ENCODE peak calls at places on chromosomes 7 and 10, in five cellular contexts. One of them, this sample, is unnamed.

GRCh38 chr7:81949306-81949705 is 179.5 kb upstream of the HGF start:
- DNase-seq in neuronal stem cell: no peak
- DNase-seq in endothelial cell of umbilical vein: no peak
- DNase-seq in mesendoderm: no peak
- DNase-seq in mesenchymal stem cell: no peak
- DNase-seq in this sample: no peak

GRCh38 chr7:96667026-96667425 is 42.6 kb downstream of the SEM1 start:
- DNase-seq in neuronal stem cell: no peak
- DNase-seq in mesendoderm: no peak
- DNase-seq in mesenchymal stem cell: no peak
- DNase-seq in endothelial cell of umbilical vein: no peak
- DNase-seq in this sample: no peak

GRCh38 chr10:60139798-60140566 is 233.6 kb upstream of the CCDC6 start:
- DNase-seq in neuronal stem cell: peak; percentile 33
- DNase-seq in endothelial cell of umbilical vein: peak; percentile 65
- DNase-seq in mesenchymal stem cell: peak; percentile 90
- DNase-seq in mesendoderm: peak; percentile 93
- DNase-seq in this sample: peak; percentile 35

GRCh38 chr10:131974034-131974817 is 7.5 kb downstream of the BNIP3 start:
- DNase-seq in mesendoderm: no peak
- DNase-seq in endothelial cell of umbilical vein: no peak
- DNase-seq in neuronal stem cell: no peak
- DNase-seq in mesenchymal stem cell: no peak
- DNase-seq in this sample: no peak

GRCh38 chr10:114271779-114272167 is 32.7 kb downstream of the VWA2 start:
- DNase-seq in mesenchymal stem cell: peak; percentile 98
- DNase-seq in mesendoderm: no peak
- DNase-seq in endothelial cell of umbilical vein: peak; percentile 76
- DNase-seq in neuronal stem cell: no peak
- DNase-seq in this sample: no peak

GRCh38 chr7:151286148-151286547 is 37.7 kb upstream of the SMARCD3 start:
- DNase-seq in neuronal stem cell: no peak
- DNase-seq in mesendoderm: no peak
- DNase-seq in mesenchymal stem cell: no peak
- DNase-seq in endothelial cell of umbilical vein: no peak
- DNase-seq in this sample: no peak

GRCh38 chr10:103911021-103911459 is 6.9 kb downstream of the STN1 start:
- DNase-seq in neuronal stem cell: no peak
- DNase-seq in endothelial cell of umbilical vein: no peak
- DNase-seq in mesenchymal stem cell: no peak
- DNase-seq in mesendoderm: no peak
- DNase-seq in this sample: no peak

GRCh38 chr7:75595766-75596165 is 103.6 kb downstream of the SPDYE5 start:
- DNase-seq in mesenchymal stem cell: no peak
- DNase-seq in neuronal stem cell: no peak
- DNase-seq in endothelial cell of umbilical vein: no peak
- DNase-seq in mesendoderm: no peak
- DNase-seq in this sample: no peak

GRCh38 chr10:86937502-86938154 is 19.8 kb downstream of the MMRN2 start:
- DNase-seq in neuronal stem cell: no peak
- DNase-seq in mesenchymal stem cell: no peak
- DNase-seq in endothelial cell of umbilical vein: no peak
- DNase-seq in mesendoderm: no peak
- DNase-seq in this sample: no peak

GRCh38 chr7:44970521-44971051 is 8.2 kb downstream of the MYO1G start:
- DNase-seq in mesenchymal stem cell: no peak
- DNase-seq in neuronal stem cell: no peak
- DNase-seq in mesendoderm: no peak
- DNase-seq in endothelial cell of umbilical vein: no peak
- DNase-seq in this sample: no peak

GRCh38 chr10:103986360-103986759 is 19.4 kb downstream of the SLK start:
- DNase-seq in mesenchymal stem cell: no peak
- DNase-seq in mesendoderm: no peak
- DNase-seq in neuronal stem cell: no peak
- DNase-seq in endothelial cell of umbilical vein: no peak
- DNase-seq in this sample: no peak

GRCh38 chr10:88810196-88810961 is 7.8 kb downstream of the LIPM start:
- DNase-seq in mesendoderm: peak; percentile 80
- DNase-seq in endothelial cell of umbilical vein: peak; percentile 64
- DNase-seq in neuronal stem cell: peak; percentile 24
- DNase-seq in mesenchymal stem cell: peak; percentile 61
- DNase-seq in this sample: peak; percentile 62

GRCh38 chr10:25388188-25388861 is 213.5 kb downstream of the GPR158 start:
- DNase-seq in endothelial cell of umbilical vein: no peak
- DNase-seq in mesenchymal stem cell: no peak
- DNase-seq in neuronal stem cell: no peak
- DNase-seq in mesendoderm: no peak
- DNase-seq in this sample: no peak

GRCh38 chr10:116088985-116089384 is 184.0 kb downstream of the GFRA1 start:
- DNase-seq in endothelial cell of umbilical vein: no peak
- DNase-seq in neuronal stem cell: no peak
- DNase-seq in mesendoderm: no peak
- DNase-seq in mesenchymal stem cell: peak; percentile 16
- DNase-seq in this sample: no peak

GRCh38 chr7:91266931-91267557 is 2.8 kb downstream of the FZD1 start:
- DNase-seq in endothelial cell of umbilical vein: no peak
- DNase-seq in mesendoderm: no peak
- DNase-seq in neuronal stem cell: no peak
- DNase-seq in mesenchymal stem cell: peak; percentile 14
- DNase-seq in this sample: peak; percentile 43

GRCh38 chr7:100835903-100836811 is 8.8 kb upstream of the EPHB4 start:
- DNase-seq in mesenchymal stem cell: no peak
- DNase-seq in endothelial cell of umbilical vein: peak; percentile 87
- DNase-seq in mesendoderm: peak; percentile 98
- DNase-seq in neuronal stem cell: peak; percentile 65
- DNase-seq in this sample: peak; percentile 94

GRCh38 chr10:24703700-24704099 is 20.0 kb downstream of the ARHGAP21 start:
- DNase-seq in neuronal stem cell: no peak
- DNase-seq in mesenchymal stem cell: peak; percentile 56
- DNase-seq in mesendoderm: no peak
- DNase-seq in endothelial cell of umbilical vein: no peak
- DNase-seq in this sample: no peak

GRCh38 chr10:35391153-35391953 is 55.0 kb downstream of the CCNY start:
- DNase-seq in neuronal stem cell: no peak
- DNase-seq in mesendoderm: no peak
- DNase-seq in mesenchymal stem cell: no peak
- DNase-seq in endothelial cell of umbilical vein: no peak
- DNase-seq in this sample: no peak

GRCh38 chr10:132104062-132104461 is 38.3 kb downstream of the JAKMIP3 start:
- DNase-seq in neuronal stem cell: no peak
- DNase-seq in mesendoderm: no peak
- DNase-seq in mesenchymal stem cell: no peak
- DNase-seq in endothelial cell of umbilical vein: no peak
- DNase-seq in this sample: no peak

GRCh38 chr7:93813514-93813913 is 77.0 kb downstream of the TFPI2 start:
- DNase-seq in neuronal stem cell: no peak
- DNase-seq in mesendoderm: no peak
- DNase-seq in endothelial cell of umbilical vein: no peak
- DNase-seq in mesenchymal stem cell: no peak
- DNase-seq in this sample: no peak

GRCh38 chr7:156017916-156018700 is 205.8 kb upstream of the SHH start:
- DNase-seq in endothelial cell of umbilical vein: no peak
- DNase-seq in mesenchymal stem cell: no peak
- DNase-seq in neuronal stem cell: no peak
- DNase-seq in mesendoderm: no peak
- DNase-seq in this sample: no peak

GRCh38 chr10:91220954-91221696 is 662 bp downstream of the PCGF5 start:
- DNase-seq in neuronal stem cell: no peak
- DNase-seq in endothelial cell of umbilical vein: peak; percentile 41
- DNase-seq in mesendoderm: peak; percentile 34
- DNase-seq in mesenchymal stem cell: peak; percentile 49
- DNase-seq in this sample: peak; percentile 62

GRCh38 chr7:54664235-54665228 is 94.5 kb downstream of the SEC61G start:
- DNase-seq in neuronal stem cell: peak; percentile 64
- DNase-seq in endothelial cell of umbilical vein: peak; percentile 34
- DNase-seq in mesenchymal stem cell: peak; percentile 28
- DNase-seq in mesendoderm: peak; percentile 81
- DNase-seq in this sample: peak; percentile 88

GRCh38 chr7:32948202-32948601 is 9.0 kb upstream of the FKBP9 start:
- DNase-seq in neuronal stem cell: no peak
- DNase-seq in mesendoderm: no peak
- DNase-seq in mesenchymal stem cell: no peak
- DNase-seq in endothelial cell of umbilical vein: no peak
- DNase-seq in this sample: no peak

GRCh38 chr10:48364659-48365405 is 58.4 kb downstream of the MAPK8 start:
- DNase-seq in mesenchymal stem cell: peak; percentile 42
- DNase-seq in endothelial cell of umbilical vein: peak; percentile 89
- DNase-seq in mesendoderm: no peak
- DNase-seq in neuronal stem cell: no peak
- DNase-seq in this sample: no peak

DNA sequence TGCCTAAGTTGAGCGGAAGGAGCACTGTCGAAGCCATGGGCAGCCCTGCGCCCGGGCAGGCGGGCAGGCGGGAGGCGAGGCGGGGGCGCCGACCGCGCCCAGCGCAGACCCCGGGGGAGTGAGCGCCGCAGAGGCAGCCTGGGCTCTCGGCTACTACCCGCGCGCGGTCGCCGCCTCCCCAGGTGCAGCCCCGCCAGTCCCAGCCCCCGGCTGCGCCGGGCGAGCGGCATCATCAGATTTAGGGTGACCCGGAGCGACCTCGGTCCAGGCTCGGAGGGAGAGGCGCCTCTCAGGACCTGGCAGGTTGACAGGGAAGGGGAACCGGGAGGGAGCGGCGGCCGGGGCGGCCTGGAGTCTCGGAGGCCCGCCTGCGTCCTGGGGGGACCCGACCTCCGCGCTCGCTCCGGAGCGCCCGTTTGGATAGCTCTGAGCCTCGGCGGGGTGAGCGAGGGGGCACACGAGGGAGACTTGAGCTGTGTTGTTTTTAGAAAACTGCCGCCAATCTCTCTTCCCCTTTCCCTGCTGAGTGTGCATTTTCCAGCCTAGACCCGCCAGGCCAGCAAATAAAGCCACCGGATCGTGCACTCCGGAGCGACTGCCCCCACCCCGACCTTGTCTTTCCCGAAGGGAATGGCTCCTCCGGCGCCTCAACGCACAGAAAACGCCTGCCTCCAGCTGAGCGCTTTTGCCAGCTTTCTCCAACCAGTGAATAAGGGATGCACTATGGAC is 2.3 kb upstream of the NRP1 start:
- DNase-seq in mesendoderm: peak; percentile 64
- DNase-seq in endothelial cell of umbilical vein: peak; percentile 66
- DNase-seq in neuronal stem cell: peak; percentile 45
- DNase-seq in mesenchymal stem cell: no peak
- DNase-seq in this sample: peak; percentile 64
- H3K9ac ChIP-seq in mesendoderm: peak overlapping the region; percentile 69
- H3K9ac ChIP-seq in endothelial cell of umbilical vein: peak overlapping the region; percentile 78
- H3K9ac ChIP-seq in neuronal stem cell: peak overlapping the region; percentile 73
- H3K9ac ChIP-seq in mesenchymal stem cell: peak overlapping the region; percentile 100
- H3K9ac ChIP-seq in this sample: no peak overlapping the region

GRCh38 chr7:116632349-116632748 is 39.6 kb upstream of the MET start:
- DNase-seq in endothelial cell of umbilical vein: no peak
- DNase-seq in neuronal stem cell: no peak
- DNase-seq in mesendoderm: no peak
- DNase-seq in mesenchymal stem cell: peak; percentile 51
- DNase-seq in this sample: no peak
- H3K9ac ChIP-seq in endothelial cell of umbilical vein: no peak overlapping the region
- H3K9ac ChIP-seq in neuronal stem cell: no peak overlapping the region
- H3K9ac ChIP-seq in mesendoderm: no peak overlapping the region
- H3K9ac ChIP-seq in mesenchymal stem cell: peak overlapping the region; percentile 69
- H3K9ac ChIP-seq in this sample: no peak overlapping the region

GRCh38 chr7:42083284-42083683 is 153.7 kb downstream of the GLI3 start:
- DNase-seq in mesenchymal stem cell: no peak
- DNase-seq in endothelial cell of umbilical vein: peak; percentile 46
- DNase-seq in neuronal stem cell: no peak
- DNase-seq in mesendoderm: no peak
- DNase-seq in this sample: no peak
- H3K9ac ChIP-seq in mesenchymal stem cell: no peak overlapping the region
- H3K9ac ChIP-seq in endothelial cell of umbilical vein: no peak overlapping the region
- H3K9ac ChIP-seq in neuronal stem cell: no peak overlapping the region
- H3K9ac ChIP-seq in mesendoderm: no peak overlapping the region
- H3K9ac ChIP-seq in this sample: no peak overlapping the region

DNA sequence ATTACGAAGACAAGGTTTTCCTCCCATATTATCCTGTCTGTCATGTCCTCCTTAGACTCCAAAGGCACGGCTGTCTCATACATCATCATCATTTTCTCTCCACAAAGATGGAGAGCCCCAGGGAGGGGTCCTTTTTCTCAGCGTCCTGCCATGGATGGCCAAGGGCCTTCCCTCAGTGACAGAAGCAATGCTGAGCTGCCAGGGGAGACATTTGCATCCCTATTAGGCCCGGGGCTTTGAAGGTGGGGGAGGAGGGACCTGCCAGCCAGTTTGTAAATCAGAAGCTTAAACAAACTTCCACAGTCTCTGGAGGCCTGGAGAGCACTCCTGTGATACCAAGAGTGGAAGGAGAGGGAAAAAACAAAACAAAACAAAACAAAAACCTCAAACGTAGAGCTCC is 112.4 kb upstream of the ADO start:
- DNase-seq in neuronal stem cell: no peak
- DNase-seq in mesendoderm: peak; percentile 60
- DNase-seq in endothelial cell of umbilical vein: no peak
- DNase-seq in mesenchymal stem cell: no peak
- DNase-seq in this sample: no peak
- H3K9ac ChIP-seq in neuronal stem cell: no peak overlapping the region
- H3K9ac ChIP-seq in mesendoderm: no peak overlapping the region
- H3K9ac ChIP-seq in endothelial cell of umbilical vein: no peak overlapping the region
- H3K9ac ChIP-seq in mesenchymal stem cell: peak overlapping the region; percentile 88
- H3K9ac ChIP-seq in this sample: no peak overlapping the region

GRCh38 chr7:139594911-139595476 is 71.5 kb downstream of the CLEC2L start:
- DNase-seq in mesendoderm: no peak
- DNase-seq in mesenchymal stem cell: no peak
- DNase-seq in endothelial cell of umbilical vein: no peak
- DNase-seq in neuronal stem cell: no peak
- DNase-seq in this sample: no peak

GRCh38 chr7:139589474-139589873 is 66.0 kb downstream of the CLEC2L start:
- DNase-seq in mesenchymal stem cell: peak; percentile 13
- DNase-seq in mesendoderm: no peak
- DNase-seq in neuronal stem cell: no peak
- DNase-seq in endothelial cell of umbilical vein: no peak
- DNase-seq in this sample: no peak

GRCh38 chr7:139591550-139592195 is 68.2 kb downstream of the CLEC2L start:
- DNase-seq in endothelial cell of umbilical vein: no peak
- DNase-seq in mesendoderm: no peak
- DNase-seq in neuronal stem cell: no peak
- DNase-seq in mesenchymal stem cell: no peak
- DNase-seq in this sample: no peak

GRCh38 chr7:139595806-139596205 is 72.3 kb downstream of the CLEC2L start:
- DNase-seq in mesenchymal stem cell: no peak
- DNase-seq in neuronal stem cell: no peak
- DNase-seq in mesendoderm: no peak
- DNase-seq in endothelial cell of umbilical vein: no peak
- DNase-seq in this sample: no peak

DNA sequence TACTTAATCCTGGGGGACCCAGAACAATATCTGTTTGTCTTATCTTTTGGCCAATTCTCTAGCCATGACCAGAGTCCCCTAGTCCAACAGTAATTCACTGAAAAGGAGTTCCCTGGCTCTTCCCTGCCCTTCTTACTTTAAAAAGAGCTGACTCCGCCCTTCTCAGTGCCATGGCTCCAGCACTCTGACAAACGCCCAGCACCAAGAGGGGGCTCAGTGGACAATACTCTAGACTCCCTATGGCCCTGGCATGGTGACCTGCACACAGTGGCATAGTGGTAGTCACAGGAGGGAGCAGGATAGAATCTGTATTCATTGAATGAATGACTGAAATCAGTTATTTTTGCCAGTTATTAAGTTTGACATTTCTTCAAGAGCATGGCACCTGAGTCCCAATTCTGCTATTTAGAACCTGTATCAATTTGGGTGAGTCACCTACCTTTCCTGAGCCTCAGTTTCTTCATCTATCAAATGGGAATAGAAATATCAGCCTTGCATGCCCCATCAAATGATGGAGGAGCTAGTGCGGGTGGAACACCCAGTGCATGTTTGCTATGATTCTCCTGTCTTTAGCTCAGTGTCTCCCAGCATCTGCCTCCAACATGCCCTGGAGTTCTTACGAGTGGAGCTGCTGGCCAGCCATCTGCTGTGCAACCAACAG is 69.4 kb downstream of the CLEC2L start:
- DNase-seq in endothelial cell of umbilical vein: no peak
- DNase-seq in neuronal stem cell: no peak
- DNase-seq in mesenchymal stem cell: no peak
- DNase-seq in mesendoderm: no peak
- DNase-seq in this sample: no peak
- H3K9ac ChIP-seq in endothelial cell of umbilical vein: no peak overlapping the region
- H3K9ac ChIP-seq in neuronal stem cell: no peak overlapping the region
- H3K9ac ChIP-seq in mesenchymal stem cell: no peak overlapping the region
- H3K9ac ChIP-seq in mesendoderm: no peak overlapping the region
- H3K9ac ChIP-seq in this sample: no peak overlapping the region

This sample was measured in neural progenitor cell.